ENCODE peak calls at places on chromosomes 12 and 14, in eight cellular contexts. One of them, this sample, is unnamed.

GRCh38 chr12:113196996-113197395 is 11.5 kb downstream of the RITA1 start:
- DNase-seq in germinal center: peak
- DNase-seq in NAMALWA: peak
- DNase-seq in fibroblast of lung: peak
- DNase-seq in Peyer's patch: peak
- DNase-seq in stomach: peak
- DNase-seq in foreskin melanocyte: peak
- DNase-seq in NCI-H1048: peak
- DNase-seq in this sample: peak

GRCh38 chr12:50200507-50201273 is 33.5 kb upstream of the CERS5 start:
- DNase-seq in stomach: no peak
- DNase-seq in NCI-H1048: no peak
- DNase-seq in NAMALWA: no peak
- DNase-seq in germinal center: no peak
- DNase-seq in Peyer's patch: no peak
- DNase-seq in fibroblast of lung: no peak
- DNase-seq in foreskin melanocyte: peak
- DNase-seq in this sample: peak

GRCh38 chr14:68761391-68761790 is 31.5 kb downstream of the ZFP36L1 start:
- DNase-seq in germinal center: no peak
- DNase-seq in foreskin melanocyte: no peak
- DNase-seq in fibroblast of lung: no peak
- DNase-seq in Peyer's patch: no peak
- DNase-seq in stomach: no peak
- DNase-seq in NCI-H1048: no peak
- DNase-seq in NAMALWA: no peak
- DNase-seq in this sample: no peak

GRCh38 chr12:49259452-49259851 is 5.4 kb upstream of the TUBA1C start:
- DNase-seq in NAMALWA: no peak
- DNase-seq in NCI-H1048: no peak
- DNase-seq in Peyer's patch: no peak
- DNase-seq in fibroblast of lung: no peak
- DNase-seq in germinal center: no peak
- DNase-seq in stomach: no peak
- DNase-seq in foreskin melanocyte: no peak
- DNase-seq in this sample: no peak

GRCh38 chr14:39847191-39847590 is 415.0 kb upstream of the FBXO33 start:
- DNase-seq in NAMALWA: no peak
- DNase-seq in NCI-H1048: no peak
- DNase-seq in fibroblast of lung: no peak
- DNase-seq in foreskin melanocyte: no peak
- DNase-seq in Peyer's patch: no peak
- DNase-seq in germinal center: no peak
- DNase-seq in stomach: no peak
- DNase-seq in this sample: no peak

GRCh38 chr14:53355581-53356112 is 202.5 kb upstream of the DDHD1 start:
- DNase-seq in NCI-H1048: no peak
- DNase-seq in foreskin melanocyte: peak
- DNase-seq in germinal center: no peak
- DNase-seq in Peyer's patch: no peak
- DNase-seq in stomach: no peak
- DNase-seq in fibroblast of lung: peak
- DNase-seq in NAMALWA: no peak
- DNase-seq in this sample: peak

GRCh38 chr14:88289214-88289613 is 33.9 kb downstream of the KCNK10 start:
- DNase-seq in germinal center: no peak
- DNase-seq in stomach: no peak
- DNase-seq in foreskin melanocyte: no peak
- DNase-seq in fibroblast of lung: peak
- DNase-seq in Peyer's patch: no peak
- DNase-seq in NCI-H1048: no peak
- DNase-seq in NAMALWA: no peak
- DNase-seq in this sample: no peak

GRCh38 chr12:106704081-106704480 is 70.4 kb upstream of the RIC8B start:
- DNase-seq in NCI-H1048: no peak
- DNase-seq in foreskin melanocyte: no peak
- DNase-seq in stomach: no peak
- DNase-seq in fibroblast of lung: no peak
- DNase-seq in germinal center: no peak
- DNase-seq in Peyer's patch: no peak
- DNase-seq in NAMALWA: no peak
- DNase-seq in this sample: no peak

GRCh38 chr12:47078733-47079364 is 572 bp upstream of the PCED1B start:
- DNase-seq in foreskin melanocyte: no peak
- DNase-seq in Peyer's patch: peak
- DNase-seq in germinal center: peak
- DNase-seq in NCI-H1048: no peak
- DNase-seq in stomach: no peak
- DNase-seq in NAMALWA: no peak
- DNase-seq in fibroblast of lung: no peak
- DNase-seq in this sample: no peak

GRCh38 chr12:57128519-57129247 is 400 bp downstream of the LRP1 start:
- DNase-seq in NAMALWA: no peak
- DNase-seq in germinal center: no peak
- DNase-seq in stomach: no peak
- DNase-seq in fibroblast of lung: no peak
- DNase-seq in foreskin melanocyte: no peak
- DNase-seq in Peyer's patch: peak
- DNase-seq in NCI-H1048: no peak
- DNase-seq in this sample: no peak

This sample was measured in NCI-H226.